ENCODE peak calls at places on chromosomes 1 and 21, in eight cellular contexts. P is left ventricle myocardium inferior; H is endothelial cell of umbilical vein; O is H9; Y is ovary; F is dorsolateral prefrontal cortex; Q is CD4-positive, alpha-beta T cell; G is heart left ventricle. V is an unnamed sample.

GRCh38 chr1:26998319-26999300 is 5.1 kb downstream of the TRNP1 start:
- DNase-seq in Y (no peak), G (no peak), F (no peak), O (peak), Q (no peak), H (no peak), P (no peak), V (no peak)

GRCh38 chr1:9909222-9910046 is 635 bp downstream of the CTNNBIP1 start:
- DNase-seq in O (no peak), Y (peak), F (no peak), G (peak), H (peak), P (peak), Q (peak), V (no peak)

GRCh38 chr1:6466023-6466422 is at the start of gene TNFRSF25:
- DNase-seq in Y (no peak), G (no peak), H (no peak), P (no peak), O (peak), Q (peak), F (no peak), V (no peak)

GRCh38 chr1:151980287-151981177 is 13.1 kb downstream of the S100A10 start:
- DNase-seq in Q (no peak), O (no peak), F (no peak), P (peak), H (peak), Y (no peak), G (peak), V (no peak)

GRCh38 chr21:45280178-45280821 is 7.4 kb downstream of the POFUT2 start:
- DNase-seq in O (peak), F (no peak), Y (peak), H (no peak), G (no peak), Q (no peak), P (no peak), V (no peak)

GRCh38 chr1:41851589-41851988 is 67.1 kb downstream of the HIVEP3 start:
- DNase-seq in H (peak), Q (no peak), P (no peak), F (no peak), O (no peak), Y (no peak), G (no peak), V (no peak)

GRCh38 chr1:54474500-54475235 is 68.5 kb upstream of the SSBP3 start:
- DNase-seq in O (peak), Y (peak), Q (no peak), G (peak), P (no peak), H (no peak), F (no peak), V (no peak)

GRCh38 chr1:175539986-175540385 is 203.4 kb downstream of the TNR start:
- DNase-seq in H (peak), P (no peak), Y (no peak), F (no peak), Q (no peak), O (no peak), G (no peak), V (no peak)

GRCh38 chr1:83828456-83828855 is 170.5 kb downstream of the TTLL7 start:
- DNase-seq in G (no peak), F (no peak), O (no peak), H (no peak), Y (no peak), P (no peak), Q (no peak), V (no peak)

GRCh38 chr1:201718346-201719202 is 110.4 kb upstream of the IPO9 start:
- DNase-seq in G (no peak), P (no peak), O (no peak), Y (peak), F (no peak), H (no peak), Q (no peak), V (no peak)

GRCh38 chr1:201715351-201715750 is 113.6 kb upstream of the IPO9 start:
- DNase-seq in P (no peak), H (no peak), Q (no peak), F (no peak), G (no peak), Y (no peak), O (no peak), V (no peak)

GRCh38 chr1:201715801-201716741 is 112.9 kb upstream of the IPO9 start:
- DNase-seq in Y (peak), F (no peak), G (no peak), Q (no peak), P (no peak), O (no peak), H (no peak), V (no peak)

GRCh38 chr1:201717286-201717685 is 111.7 kb upstream of the IPO9 start:
- DNase-seq in H (no peak), Q (no peak), O (no peak), P (no peak), F (no peak), Y (no peak), G (no peak), V (no peak)

GRCh38 chr1:201716742-201717135 is 112.2 kb upstream of the IPO9 start:
- DNase-seq in P (no peak), F (no peak), H (no peak), O (no peak), Q (no peak), Y (no peak), G (no peak), V (no peak)
- TF ChIP-seq CTCF in P (no peak), F (no peak), H (no peak), O (no peak), Q (no peak), Y (no peak), G (no peak), V (no peak)

GRCh38 chr1:150469291-150469690 is 17.9 kb upstream of the TARS2 start:
- DNase-seq in F (no peak), Q (no peak), O (no peak), H (no peak), G (no peak), P (no peak), Y (no peak), V (no peak)
- H3K27ac ChIP-seq in F (no peak), Q (no peak), O (no peak), H (no peak), G (no peak), P (peak), Y (no peak), V (no peak)

GRCh38 chr1:14768589-14769304 is 170.3 kb downstream of the KAZN start:
- DNase-seq in Q (no peak), Y (no peak), P (no peak), H (no peak), G (no peak), O (no peak), F (no peak), V (no peak)

GRCh38 chr1:14767075-14767474 is 168.6 kb downstream of the KAZN start:
- DNase-seq in Q (no peak), F (no peak), Y (no peak), G (no peak), O (peak), H (no peak), P (no peak), V (no peak)

GRCh38 chr1:14773621-14774020 is 175.1 kb downstream of the KAZN start:
- DNase-seq in P (no peak), H (no peak), Q (no peak), G (no peak), Y (no peak), F (no peak), O (no peak), V (no peak)

GRCh38 chr1:14765773-14766172 is 167.3 kb downstream of the KAZN start:
- DNase-seq in P (no peak), Y (no peak), Q (no peak), O (no peak), F (no peak), H (no peak), G (no peak), V (no peak)

GRCh38 chr1:14769486-14770274 is 171.2 kb downstream of the KAZN start:
- DNase-seq in P (no peak), Y (no peak), O (no peak), Q (no peak), H (no peak), G (no peak), F (no peak), V (no peak)
- TF ChIP-seq CTCF in P (no peak), Y (no peak), O (peak), Q (no peak), H (no peak), G (no peak), F (no peak), V (no peak)

GRCh38 chr1:39995973-39996393 is 41.0 kb downstream of the MFSD2A start:
- DNase-seq in G (no peak), Y (no peak), Q (no peak), F (no peak), H (no peak), O (no peak), P (no peak), V (no peak)
- H3K27ac ChIP-seq in G (no peak), Y (no peak), Q (no peak), F (no peak), H (no peak), O (no peak), P (no peak), V (no peak)

GRCh38 chr1:199553104-199553503 is 474.4 kb upstream of the NR5A2 start:
- DNase-seq in G (no peak), Y (no peak), P (no peak), F (no peak), H (no peak), Q (no peak), O (no peak), V (no peak)

GRCh38 chr1:199549424-199549823 is 478.1 kb upstream of the NR5A2 start:
- DNase-seq in Q (no peak), Y (no peak), H (no peak), O (no peak), F (no peak), G (no peak), P (no peak), V (no peak)

GRCh38 chr1:199546323-199546722 is 481.2 kb upstream of the NR5A2 start:
- DNase-seq in G (no peak), H (no peak), F (no peak), P (no peak), O (no peak), Y (no peak), Q (no peak), V (no peak)

GRCh38 chr1:199551967-199552565 is 475.4 kb upstream of the NR5A2 start:
- DNase-seq in P (no peak), O (no peak), G (no peak), Q (no peak), H (peak), Y (no peak), F (no peak), V (no peak)

DNA sequence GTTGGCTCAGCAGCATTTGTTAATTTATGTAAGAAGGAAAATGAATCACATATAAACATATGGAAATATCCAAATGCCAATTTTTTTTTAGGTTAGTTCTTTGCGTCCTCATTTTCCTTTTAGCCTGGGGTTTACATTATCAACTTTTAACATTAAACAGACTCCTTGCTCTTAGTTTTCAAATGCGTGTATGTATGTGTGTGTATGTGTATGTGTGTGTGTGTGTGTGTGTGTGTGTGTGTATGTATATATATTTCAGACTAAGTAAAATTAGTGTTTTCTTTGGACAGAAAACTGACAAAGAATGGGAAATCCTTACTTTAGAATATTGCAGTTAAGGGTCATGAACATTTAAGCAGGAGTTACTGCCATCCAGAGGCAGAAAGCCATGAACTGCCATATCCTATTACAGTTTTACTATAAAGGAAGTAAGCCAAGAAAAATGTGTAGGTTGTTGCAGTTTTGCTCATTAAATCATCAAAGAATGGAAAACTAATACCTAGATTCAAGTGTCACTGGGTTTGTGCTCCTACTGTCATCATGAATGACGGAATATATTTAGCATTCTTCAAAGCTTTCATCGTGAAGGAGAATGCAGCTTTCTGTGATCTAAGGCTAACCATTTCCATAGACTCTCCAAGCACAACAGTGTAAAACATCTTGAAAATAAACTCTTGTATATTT is 477.0 kb upstream of the NR5A2 start:
- DNase-seq in F (no peak), Y (no peak), P (no peak), Q (no peak), G (no peak), H (peak), O (no peak), V (no peak)
- TF ChIP-seq CTCF in F (no peak), Y (no peak), P (no peak), Q (no peak), G (no peak), H (no peak), O (no peak), V (no peak)

V was measured in lung.